ENCODE peak calls at places on chromosomes 12 and 14, in five cellular contexts. V, P, C, T and M are unnamed samples.

GRCh38 chr14:52397844-52398243 is 83.7 kb downstream of the PTGER2 start:
- DNase-seq in V (no peak), P (peak; percentile 87), C (no peak), T (no peak), M (no peak)

GRCh38 chr14:96121660-96122395 is 82.7 kb downstream of the C14orf132 start:
- DNase-seq in V (no peak), P (peak; percentile 87), C (no peak), T (no peak), M (no peak)

GRCh38 chr12:83102499-83102898 is 415.8 kb downstream of the TMTC2 start:
- DNase-seq in V (no peak), P (peak; percentile 39), C (no peak), T (no peak), M (no peak)

GRCh38 chr12:64469455-64470142 is 17.7 kb downstream of the TBK1 start:
- DNase-seq in V (no peak), P (no peak), C (no peak), T (no peak), M (no peak)

GRCh38 chr12:71306808-71307207 is 132.8 kb upstream of the LGR5 start:
- DNase-seq in V (no peak), P (no peak), C (no peak), T (no peak), M (no peak)

GRCh38 chr14:98946995-98947394 is 325.0 kb downstream of the BCL11B start:
- DNase-seq in V (no peak), P (no peak), C (no peak), T (peak; percentile 34), M (no peak)

GRCh38 chr12:110345176-110345651 is 58.3 kb downstream of the ANAPC7 start:
- DNase-seq in V (no peak), P (no peak), C (no peak), T (no peak), M (no peak)

GRCh38 chr12:112855375-112855774 is 51.4 kb upstream of the OAS1 start:
- DNase-seq in V (no peak), P (no peak), C (no peak), T (peak; percentile 64), M (no peak)

GRCh38 chr14:96383445-96383844 is 8.5 kb upstream of the AK7 start:
- DNase-seq in V (no peak), P (peak; percentile 54), C (no peak), T (no peak), M (no peak)

GRCh38 chr14:92553456-92553855 is 39.9 kb downstream of the RIN3 start:
- DNase-seq in V (no peak), P (peak; percentile 23), C (no peak), T (peak; percentile 62), M (no peak)

GRCh38 chr12:2836004-2836403 is 1.2 kb upstream of the NRIP2 start:
- DNase-seq in V (no peak), P (no peak), C (no peak), T (no peak), M (no peak)

GRCh38 chr14:63800651-63801385 is 52.0 kb upstream of the SYNE2 start:
- DNase-seq in V (no peak), P (peak; percentile 7), C (no peak), T (no peak), M (no peak)

GRCh38 chr14:55329999-55330710 is 58.9 kb downstream of the FBXO34 start:
- DNase-seq in V (no peak), P (peak; percentile 15), C (no peak), T (no peak), M (no peak)

GRCh38 chr12:69570545-69571399 is 14.5 kb upstream of the CCT2 start:
- DNase-seq in V (no peak), P (peak; percentile 74), C (peak; percentile 7), T (peak; percentile 41), M (no peak)

GRCh38 chr12:39124768-39125167 is 219.4 kb upstream of the CPNE8 start:
- DNase-seq in V (no peak), P (no peak), C (no peak), T (no peak), M (no peak)

GRCh38 chr14:22221508-22221907 is 367.5 kb downstream of the DAD1 start:
- DNase-seq in V (no peak), P (no peak), C (no peak), T (peak; percentile 6), M (no peak)

GRCh38 chr12:98352835-98353234 is 162.6 kb upstream of the TMPO start:
- DNase-seq in V (no peak), P (no peak), C (no peak), T (no peak), M (no peak)

GRCh38 chr14:63974176-63974575 is 121.4 kb downstream of the SYNE2 start:
- DNase-seq in V (no peak), P (no peak), C (no peak), T (no peak), M (no peak)

GRCh38 chr12:10661338-10661737 is 12.5 kb downstream of the STYK1 start:
- DNase-seq in V (peak; percentile 70), P (peak; percentile 71), C (no peak), T (no peak), M (no peak)

GRCh38 chr12:133130808-133131128 is 341 bp downstream of the ZNF10 start:
- DNase-seq in V (no peak), P (no peak), C (peak; percentile 24), T (no peak), M (no peak)

GRCh38 chr14:37697489-37698121 is 102.2 kb downstream of the TTC6 start:
- DNase-seq in V (peak; percentile 54), P (peak; percentile 33), C (no peak), T (no peak), M (peak; percentile 33)

GRCh38 chr12:121284551-121285390 is 11.7 kb downstream of the CAMKK2 start:
- DNase-seq in V (no peak), P (peak; percentile 36), C (no peak), T (no peak), M (no peak)

GRCh38 chr12:82069931-82070514 is 288.2 kb downstream of the CCDC59 start:
- DNase-seq in V (no peak), P (no peak), C (no peak), T (no peak), M (no peak)

GRCh38 chr12:55972906-55973597 is 826 bp upstream of the RAB5B start:
- DNase-seq in V (no peak), P (no peak), C (no peak), T (no peak), M (no peak)

GRCh38 chr12:132577191-132577920 is 33.0 kb downstream of the LRCOL1 start:
- DNase-seq in V (no peak), P (no peak), C (no peak), T (no peak), M (no peak)

GRCh38 chr12:132366341-132366861 is 37.0 kb upstream of the GALNT9 start:
- DNase-seq in V (no peak), P (no peak), C (no peak), T (peak; percentile 74), M (no peak)

GRCh38 chr14:99701260-99701659 is 17.2 kb downstream of the CYP46A1 start:
- DNase-seq in V (no peak), P (no peak), C (no peak), T (no peak), M (no peak)

GRCh38 chr14:68661226-68662225 is 131.3 kb downstream of the ZFP36L1 start:
- DNase-seq in V (no peak), P (no peak), C (no peak), T (no peak), M (no peak)

GRCh38 chr12:93829073-93829472 is 151.9 kb downstream of the CRADD start:
- DNase-seq in V (no peak), P (no peak), C (no peak), T (no peak), M (no peak)

GRCh38 chr12:12713932-12714275 is 3.3 kb upstream of the CDKN1B start:
- DNase-seq in V (no peak), P (no peak), C (no peak), T (no peak), M (no peak)
- H3K4me3 ChIP-seq in V (peak overlapping the region; percentile 10), P (peak overlapping the region; percentile 22), C (peak overlapping the region; percentile 96), T (peak overlapping the region; percentile 7), M (peak overlapping the region; percentile 39)

DNA sequence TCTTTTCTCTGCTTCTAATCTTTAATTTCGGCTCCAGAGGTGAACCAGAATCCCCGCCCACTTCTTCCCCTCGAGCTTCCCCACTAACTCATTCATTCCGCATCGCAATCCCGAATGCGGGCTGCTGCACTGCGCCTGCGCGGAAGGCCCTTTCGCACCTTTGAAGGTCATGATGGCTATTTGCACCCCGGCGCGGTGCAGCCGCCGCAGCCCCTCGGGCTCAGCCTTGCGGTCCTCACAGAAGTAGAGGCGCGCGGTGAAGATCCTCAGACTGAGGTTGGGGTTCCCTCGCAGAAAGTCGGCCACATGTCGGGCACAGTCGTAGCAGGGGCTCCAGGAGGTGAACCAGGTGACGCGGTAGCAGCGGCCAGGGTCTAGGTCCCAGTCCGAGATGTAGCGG is 7.6 kb downstream of the AICDA start:
- DNase-seq in V (no peak), P (no peak), C (no peak), T (peak; percentile 23), M (no peak)
- H3K4me3 ChIP-seq in V (no peak overlapping the region), P (no peak overlapping the region), C (no peak overlapping the region), T (no peak overlapping the region), M (no peak overlapping the region)

GRCh38 chr12:47752552-47752951 is 6.1 kb downstream of the RAPGEF3 start:
- DNase-seq in V (no peak), P (peak; percentile 90), C (no peak), T (no peak), M (no peak)
- H3K4me3 ChIP-seq in V (no peak overlapping the region), P (no peak overlapping the region), C (no peak overlapping the region), T (no peak overlapping the region), M (no peak overlapping the region)

DNA sequence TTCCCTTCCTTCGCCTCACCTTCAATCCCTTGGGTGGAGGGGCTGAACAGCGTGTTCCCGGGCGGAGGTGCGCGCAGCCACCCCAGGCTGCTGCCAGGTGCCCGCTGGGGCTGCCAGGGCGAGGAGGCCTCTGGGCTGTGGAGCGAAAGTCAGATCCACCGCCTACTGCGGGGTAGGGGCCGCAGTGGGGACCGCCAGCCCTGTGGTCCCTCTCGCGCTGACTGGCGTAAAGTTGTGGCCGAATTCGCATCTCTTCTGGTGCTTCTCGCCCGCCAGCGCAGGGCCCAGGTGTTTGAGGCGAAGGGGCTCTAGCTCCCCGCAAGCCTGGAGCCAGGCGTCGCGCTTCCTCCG is 6.9 kb upstream of the HOXC4 start:
- DNase-seq in V (no peak), P (no peak), C (no peak), T (peak; percentile 76), M (no peak)
- H3K4me3 ChIP-seq in V (no peak overlapping the region), P (no peak overlapping the region), C (no peak overlapping the region), T (no peak overlapping the region), M (no peak overlapping the region)